ENCODE peak calls at places on chromosomes 11 and 22, in five cellular contexts. R is DND-41, A is HCT116, J is IMR-90, U is fibroblast of lung. Q is an unnamed sample.

GRCh38 chr22:38864361-38865191 is 7.4 kb downstream of the CBX6 start:
- DNase-seq in A (no peak), R (no peak), J (no peak), U (no peak), Q (peak)

GRCh38 chr11:128039140-128040021 is 548.0 kb downstream of the ETS1 start:
- DNase-seq in R (peak), A (no peak), J (peak), U (peak), Q (peak)

GRCh38 chr11:107563702-107564101 is 1.8 kb downstream of the ALKBH8 start:
- DNase-seq in J (peak), R (peak), U (peak), A (peak), Q (no peak)

GRCh38 chr11:128963744-128964340 is 21.2 kb upstream of the TP53AIP1 start:
- DNase-seq in J (peak), A (no peak), U (no peak), R (peak), Q (no peak)

GRCh38 chr11:46889689-46890475 is 28.5 kb downstream of the LRP4 start:
- DNase-seq in U (peak), J (peak), R (peak), A (peak), Q (peak)

GRCh38 chr11:60762851-60763691 is 6.4 kb downstream of the MS4A15 start:
- DNase-seq in U (no peak), R (no peak), A (peak), J (no peak), Q (no peak)

GRCh38 chr11:29061452-29061851 is 953.3 kb downstream of the METTL15 start:
- DNase-seq in U (no peak), R (no peak), J (no peak), A (no peak), Q (no peak)

GRCh38 chr11:27913650-27914049 is 194.3 kb downstream of the KIF18A start:
- DNase-seq in U (peak), R (no peak), A (no peak), J (peak), Q (no peak)

GRCh38 chr11:116649268-116649667 is 123.5 kb downstream of the BUD13 start:
- DNase-seq in J (no peak), A (no peak), R (no peak), U (no peak), Q (no peak)

GRCh38 chr11:61446211-61446651 is 16.3 kb downstream of the SDHAF2 start:
- DNase-seq in R (peak), A (peak), J (peak), U (peak), Q (peak)

GRCh38 chr11:107331728-107332127 is 125.9 kb downstream of the CWF19L2 start:
- DNase-seq in U (no peak), R (no peak), J (no peak), A (no peak), Q (no peak)

GRCh38 chr22:27133951-27134664 is 476.7 kb downstream of the MIAT start:
- DNase-seq in J (peak), U (peak), A (no peak), R (no peak), Q (peak)

GRCh38 chr11:69155302-69156198 is at the start of gene SMIM38:
- DNase-seq in U (no peak), J (no peak), R (no peak), A (no peak), Q (no peak)
- H3K4me2 ChIP-seq in U (no peak), J (no peak), R (no peak), A (no peak), Q (no peak)

DNA sequence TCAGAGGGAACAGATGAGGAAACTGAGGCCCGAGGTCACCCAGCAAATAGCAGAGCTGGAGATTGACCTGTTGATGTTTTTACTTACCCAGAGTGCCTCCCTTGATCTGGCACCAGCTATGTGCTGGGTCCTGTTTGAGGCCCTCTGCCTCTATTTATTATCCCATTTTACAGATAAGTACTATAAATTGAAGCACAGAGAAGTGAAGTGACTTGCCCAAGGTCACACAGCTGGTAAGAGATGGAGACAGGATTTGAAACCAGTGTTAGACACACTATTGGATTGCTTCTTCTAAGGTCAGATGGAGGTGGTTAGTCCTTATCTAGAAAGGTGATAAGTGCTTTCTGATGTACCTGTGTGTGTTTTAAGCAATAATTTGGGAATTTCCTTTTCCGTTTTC is 13.5 kb downstream of the SGSM1 start:
- DNase-seq in J (no peak), R (no peak), A (no peak), U (no peak), Q (no peak)
- H3K27ac ChIP-seq in J (no peak), R (no peak), A (no peak), U (no peak), Q (no peak)

DNA sequence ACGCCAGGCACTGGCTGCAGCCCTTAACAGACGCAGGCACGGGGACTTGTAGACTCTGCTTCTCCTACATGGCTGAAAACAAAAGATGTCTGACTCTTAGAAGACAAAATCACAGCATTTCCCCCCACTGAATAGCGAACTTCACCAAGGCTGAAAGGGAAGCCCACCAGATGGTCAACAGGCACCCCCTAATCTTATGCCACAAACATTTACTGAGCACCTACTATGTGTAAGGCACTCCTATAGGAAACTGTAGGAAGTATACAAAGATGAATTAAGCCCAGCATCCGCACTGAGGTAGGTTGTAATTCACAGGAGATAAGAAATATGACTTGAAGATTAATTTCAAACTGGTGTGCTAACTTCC is 38.3 kb downstream of the NUMA1 start:
- DNase-seq in J (no peak), R (no peak), U (no peak), A (no peak), Q (no peak)
- H3K4me3 ChIP-seq in J (peak), R (peak), U (peak), A (peak), Q (peak)

GRCh38 chr22:36923458-36923784 is 10.0 kb downstream of the CSF2RB start:
- DNase-seq in R (no peak), J (no peak), A (no peak), U (no peak), Q (peak)

GRCh38 chr22:36921309-36922096 is 8.1 kb downstream of the CSF2RB start:
- DNase-seq in R (no peak), U (no peak), A (no peak), J (no peak), Q (peak)

GRCh38 chr22:36924151-36924698 is 10.8 kb downstream of the CSF2RB start:
- DNase-seq in R (no peak), J (no peak), U (no peak), A (no peak), Q (peak)

GRCh38 chr22:36922097-36922608 is 8.7 kb downstream of the CSF2RB start:
- DNase-seq in R (no peak), J (no peak), A (no peak), U (no peak), Q (peak)

GRCh38 chr22:36922752-36923457 is 9.5 kb downstream of the CSF2RB start:
- DNase-seq in J (no peak), R (no peak), A (no peak), U (no peak), Q (peak)
- H3K4me2 ChIP-seq in J (no peak), R (no peak), A (no peak), U (no peak), Q (no peak)

GRCh38 chr22:30941363-30941740 is 27.2 kb downstream of the MORC2 start:
- DNase-seq in U (no peak), J (no peak), R (no peak), A (no peak), Q (no peak)
- H3K27ac ChIP-seq in U (no peak), J (no peak), R (no peak), A (no peak), Q (no peak)

DNA sequence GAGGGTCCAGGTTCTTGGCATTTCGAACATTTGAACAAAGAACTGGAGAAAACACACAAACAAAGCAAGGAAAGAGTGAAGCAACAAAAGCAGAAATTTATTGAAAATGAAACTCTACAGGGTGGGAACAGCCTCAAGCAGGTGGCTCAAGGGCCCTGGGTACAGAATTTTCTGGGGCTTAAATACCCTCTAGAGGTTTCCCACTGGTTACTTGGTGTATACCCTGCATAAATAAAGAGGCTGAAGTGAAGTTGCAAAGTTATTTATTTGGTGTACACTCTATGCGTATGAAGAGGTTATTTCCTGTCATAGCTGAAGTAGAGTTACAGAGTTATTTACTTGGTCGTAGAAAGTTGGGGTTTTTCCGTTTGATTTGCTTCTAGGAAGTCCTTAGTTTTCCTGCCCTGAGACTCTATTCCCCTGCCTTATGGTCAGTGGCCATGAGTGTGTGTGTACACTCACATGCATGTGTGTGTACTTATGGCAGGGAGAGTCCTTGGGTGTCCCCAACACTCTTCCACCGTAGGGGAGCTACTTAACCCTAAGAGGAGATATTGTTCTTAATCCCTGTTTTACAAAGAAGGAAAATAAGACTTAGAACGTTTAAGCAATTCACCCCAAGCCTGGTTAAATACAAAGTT is 5.6 kb upstream of the SMCO4 start:
- DNase-seq in U (no peak), J (no peak), A (no peak), R (no peak), Q (no peak)
- H3K4me3 ChIP-seq in U (no peak), J (no peak), A (no peak), R (no peak), Q (no peak)

GRCh38 chr11:115581871-115582639 is 77.8 kb upstream of the CADM1 start:
- DNase-seq in R (no peak), U (peak), J (peak), A (no peak), Q (no peak)
- H3K4me2 ChIP-seq in R (no peak), U (no peak), J (no peak), A (no peak), Q (no peak)

GRCh38 chr11:126929186-126930085 is 71.1 kb downstream of the KIRREL3 start:
- DNase-seq in J (peak), R (no peak), U (peak), A (no peak), Q (no peak)

GRCh38 chr11:126925321-126926093 is 75.1 kb downstream of the KIRREL3 start:
- DNase-seq in J (peak), R (no peak), U (no peak), A (no peak), Q (no peak)

GRCh38 chr11:126927628-126928027 is 72.9 kb downstream of the KIRREL3 start:
- DNase-seq in U (no peak), R (no peak), J (peak), A (no peak), Q (no peak)

GRCh38 chr11:126924381-126924780 is 76.2 kb downstream of the KIRREL3 start:
- DNase-seq in J (no peak), R (no peak), U (no peak), A (no peak), Q (no peak)

DNA sequence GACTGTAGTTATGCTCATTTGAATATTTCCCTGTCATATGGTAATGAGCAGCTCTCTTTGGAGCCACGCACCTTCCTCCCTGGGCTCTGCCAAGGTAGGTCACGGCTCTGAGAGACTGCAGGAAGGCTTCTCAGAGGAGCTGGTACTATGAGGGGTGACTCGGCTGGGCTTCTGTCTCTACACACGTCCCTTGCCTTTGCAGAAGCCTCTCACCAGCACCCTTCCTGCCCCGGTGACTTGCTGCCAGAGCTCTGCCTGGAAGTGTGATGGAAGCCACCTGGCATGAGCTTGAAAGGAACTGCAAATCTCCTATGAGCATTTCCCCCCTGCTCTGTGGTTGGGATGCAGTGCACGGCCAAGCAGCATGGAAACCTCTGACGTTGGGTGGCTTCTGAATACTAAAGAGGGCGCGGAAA is 74.2 kb downstream of the KIRREL3 start:
- DNase-seq in J (peak), U (peak), R (peak), A (no peak), Q (no peak)
- H3K27ac ChIP-seq in J (no peak), U (no peak), R (no peak), A (no peak), Q (peak)

DNA sequence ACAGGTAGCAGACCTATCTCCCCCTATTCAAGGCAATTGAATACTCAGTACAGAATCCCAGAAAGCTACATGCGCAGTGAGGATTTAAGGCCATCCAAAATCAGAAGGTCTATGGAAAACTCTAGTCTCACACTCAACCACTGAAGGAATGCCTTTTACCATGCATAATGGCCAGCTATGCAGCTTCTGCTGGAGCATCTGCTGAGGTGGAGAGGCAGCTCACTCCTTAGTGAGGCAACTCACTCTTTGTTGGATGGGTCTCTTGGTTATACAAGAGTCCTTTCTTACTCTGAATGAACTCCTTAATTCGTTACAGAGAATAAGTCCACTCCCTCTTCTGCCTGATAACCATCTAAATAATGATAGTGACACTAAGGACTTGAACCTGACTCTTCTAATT is 286.4 kb upstream of the CCDC90B start:
- DNase-seq in R (no peak), A (no peak), U (no peak), J (no peak), Q (no peak)
- H3K4me3 ChIP-seq in R (no peak), A (no peak), U (no peak), J (no peak), Q (no peak)

Q was measured in osteoblast.